ENCODE peak calls at places on chromosome 6, in six cellular contexts. F is SK-N-SH, R is Karpas-422, Z is neural progenitor cell, P is K562, K is OCI-LY7. C is an unnamed sample.

GRCh38 chr6:143271024-143271423 is 179.5 kb downstream of the ADAT2 start:
- DNase-seq in F (peak; percentile 67), R (no peak), Z (no peak), P (no peak), K (no peak), C (no peak)

GRCh38 chr6:119643866-119644265 is 294.3 kb upstream of the MAN1A1 start:
- DNase-seq in F (no peak), R (no peak), Z (no peak), P (no peak), K (no peak), C (no peak)

GRCh38 chr6:113879186-113880096 is 22.3 kb downstream of the MARCKS start:
- DNase-seq in F (peak; percentile 56), R (peak; percentile 62), Z (peak; percentile 68), P (peak; percentile 44), K (peak; percentile 24), C (peak; percentile 80)

GRCh38 chr6:136112262-136112661 is 137.8 kb downstream of the MTFR2 start:
- DNase-seq in F (no peak), R (no peak), Z (no peak), P (no peak), K (no peak), C (no peak)

GRCh38 chr6:49509342-49509741 is 9.6 kb downstream of the GLYATL3 start:
- DNase-seq in F (no peak), R (no peak), Z (no peak), P (no peak), K (no peak), C (no peak)

GRCh38 chr6:47278545-47278944 is 31.2 kb downstream of the TNFRSF21 start:
- DNase-seq in F (no peak), R (no peak), Z (no peak), P (no peak), K (no peak), C (no peak)

GRCh38 chr6:83417880-83418663 is 12.8 kb downstream of the ME1 start:
- DNase-seq in F (peak; percentile 36), R (peak; percentile 54), Z (peak; percentile 51), P (peak; percentile 18), K (peak; percentile 10), C (peak; percentile 69)

GRCh38 chr6:167336818-167337217 is 11.9 kb downstream of the TTLL2 start:
- DNase-seq in F (no peak), R (no peak), Z (no peak), P (no peak), K (no peak), C (no peak)

GRCh38 chr6:125598422-125598821 is 151.0 kb upstream of the HEY2 start:
- DNase-seq in F (no peak), R (peak; percentile 54), Z (no peak), P (no peak), K (no peak), C (no peak)

GRCh38 chr6:4687989-4688947 is 87.9 kb upstream of the CDYL start:
- DNase-seq in F (no peak), R (no peak), Z (no peak), P (peak; percentile 62), K (no peak), C (no peak)

GRCh38 chr6:165663736-165664552 is 903 bp upstream of the PDE10A start:
- DNase-seq in F (no peak), R (no peak), Z (peak; percentile 68), P (no peak), K (no peak), C (peak; percentile 67)

GRCh38 chr6:98845201-98846020 is 11.0 kb downstream of the POU3F2 start:
- DNase-seq in F (peak; percentile 89), R (peak; percentile 84), Z (peak; percentile 94), P (peak; percentile 72), K (peak; percentile 68), C (peak; percentile 94)

DNA sequence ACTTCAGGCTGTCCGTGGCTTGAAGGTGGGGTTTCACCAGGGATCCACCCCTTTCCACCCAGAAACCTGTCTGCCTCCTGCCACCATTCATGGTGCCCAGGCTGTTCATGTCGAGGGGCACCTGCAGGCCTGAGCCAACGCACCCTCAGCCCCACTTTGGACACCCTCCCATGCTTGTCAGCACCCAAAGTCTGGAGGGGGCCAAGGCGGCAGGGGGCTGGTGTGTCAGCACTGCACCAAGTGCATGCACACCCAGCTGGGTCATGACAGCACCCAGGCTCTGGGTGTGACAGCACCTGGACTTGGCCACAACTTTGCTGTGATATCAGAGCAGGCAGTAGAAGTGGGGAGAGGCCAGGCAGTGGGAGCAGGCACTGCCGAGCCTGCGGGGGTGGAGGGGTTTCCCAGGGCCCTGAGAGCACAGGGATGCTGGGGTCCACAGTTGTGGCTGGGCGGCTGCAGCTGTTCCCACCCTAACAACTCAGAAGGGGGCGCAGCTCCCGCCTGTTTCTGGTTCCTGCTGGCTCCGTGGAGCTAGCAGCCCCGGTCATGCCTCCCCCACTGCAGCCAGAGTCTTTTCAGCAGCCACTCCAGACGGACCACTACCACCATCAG is 33.3 kb upstream of the GRM4 start:
- DNase-seq in F (no peak), R (no peak), Z (no peak), P (no peak), K (no peak), C (peak; percentile 42)
- H3K4me2 ChIP-seq in F (no peak overlapping the region), R (no peak overlapping the region), Z (no peak overlapping the region), P (no peak overlapping the region), K (no peak overlapping the region), C (no peak overlapping the region)

DNA sequence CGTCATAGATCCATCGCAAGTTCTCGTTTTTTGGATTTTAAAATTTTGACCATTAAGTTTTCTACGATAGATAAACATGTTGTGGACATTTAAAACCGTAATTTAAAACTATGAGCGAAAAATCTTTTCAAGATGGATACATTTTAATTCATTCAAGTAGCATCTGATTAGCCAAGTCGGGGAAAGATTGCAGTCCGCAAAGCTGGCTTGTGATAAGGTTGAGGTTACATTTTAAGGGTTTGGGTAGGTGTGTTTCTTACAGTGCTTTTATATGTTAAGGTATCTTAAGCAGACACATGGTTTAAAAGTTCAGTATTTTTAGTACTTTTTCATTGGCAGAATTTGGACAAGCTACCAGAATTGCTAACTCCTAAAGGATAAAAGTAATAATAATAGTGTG is 1.2 kb downstream of the WTAP start:
- DNase-seq in F (no peak), R (peak; percentile 57), Z (no peak), P (no peak), K (peak; percentile 31), C (no peak)
- H3K27ac ChIP-seq in F (peak overlapping the region; percentile 97), R (peak overlapping the region; percentile 72), Z (peak overlapping the region; percentile 99), P (peak overlapping the region; percentile 98), K (peak overlapping the region; percentile 89), C (no peak overlapping the region)

DNA sequence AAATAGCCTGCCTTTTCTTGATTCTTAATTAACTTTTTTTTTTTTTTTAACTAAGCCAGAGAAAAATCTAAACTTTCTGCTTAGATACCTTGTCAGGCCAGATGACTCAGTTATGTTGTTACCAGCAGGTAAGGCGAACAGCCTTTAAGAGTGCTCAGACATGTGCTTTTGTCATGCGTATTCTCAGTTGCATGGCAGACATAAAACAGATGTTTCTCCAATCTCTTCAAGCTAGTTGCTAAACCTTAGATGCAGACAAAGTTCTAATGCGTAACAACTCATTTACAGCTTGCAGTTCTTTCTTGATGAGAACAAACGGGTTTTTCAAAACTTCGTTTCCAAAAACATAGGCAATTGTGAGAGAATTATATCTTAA is 49.7 kb upstream of the GFRAL start:
- DNase-seq in F (no peak), R (no peak), Z (no peak), P (no peak), K (no peak), C (peak; percentile 55)
- H3K4me3 ChIP-seq in F (no peak overlapping the region), R (no peak overlapping the region), Z (no peak overlapping the region), P (no peak overlapping the region), K (no peak overlapping the region), C (no peak overlapping the region)

GRCh38 chr6:36765943-36766648 is 68.5 kb downstream of the RAB44 start:
- DNase-seq in F (peak; percentile 90), R (peak; percentile 95), Z (peak; percentile 94), P (peak; percentile 91), K (peak; percentile 91), C (peak; percentile 94)
- H3K4me2 ChIP-seq in F (no peak overlapping the region), R (peak overlapping the region; percentile 59), Z (no peak overlapping the region), P (no peak overlapping the region), K (peak overlapping the region; percentile 61), C (peak overlapping the region; percentile 54)

GRCh38 chr6:104969108-104969507 is 12.2 kb downstream of the LIN28B start:
- DNase-seq in F (no peak), R (no peak), Z (peak; percentile 68), P (no peak), K (no peak), C (peak; percentile 80)
- H3K27ac ChIP-seq in F (no peak overlapping the region), R (no peak overlapping the region), Z (peak overlapping the region; percentile 89), P (peak overlapping the region; percentile 1), K (no peak overlapping the region), C (peak overlapping the region; percentile 73)

DNA sequence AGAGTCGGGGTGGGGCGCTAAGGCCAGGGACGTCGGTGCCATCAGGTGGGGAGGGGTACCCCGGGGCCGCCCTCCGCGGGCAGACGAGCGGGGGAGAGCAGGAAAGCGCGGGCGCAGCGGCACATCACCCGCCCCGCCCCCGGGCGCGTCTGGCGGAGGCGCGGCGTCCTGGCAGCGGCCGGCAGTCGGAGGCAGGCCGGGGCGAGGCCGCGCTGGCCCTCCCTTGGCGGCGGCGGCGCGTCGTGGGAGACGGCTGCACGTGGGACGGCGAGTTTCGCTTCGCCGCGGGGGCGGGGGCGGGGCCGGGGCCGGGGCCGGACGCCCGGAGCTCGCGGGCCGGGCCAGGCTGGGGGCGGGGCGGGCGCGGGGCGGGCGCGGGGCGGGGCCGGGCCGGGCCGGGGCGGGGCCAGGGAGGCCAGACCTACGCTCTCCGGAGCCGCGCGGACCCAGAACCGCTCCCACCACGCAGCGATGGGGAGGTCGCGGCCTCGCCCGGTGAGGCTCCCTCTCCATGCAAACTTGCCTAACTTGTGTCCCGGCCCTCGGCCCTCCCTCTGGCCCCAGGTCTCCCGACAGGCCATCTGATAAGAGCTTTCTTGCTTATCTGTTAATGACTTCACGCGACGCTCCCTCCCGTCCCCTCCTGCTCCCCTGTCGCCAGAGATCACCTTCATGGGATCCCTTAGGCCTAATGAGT is 12.5 kb downstream of the ITPR3 start:
- DNase-seq in F (peak; percentile 90), R (peak; percentile 71), Z (peak; percentile 83), P (peak; percentile 95), K (peak; percentile 44), C (peak; percentile 72)
- H3K4me3 ChIP-seq in F (peak overlapping the region; percentile 66), R (peak overlapping the region; percentile 56), Z (peak overlapping the region; percentile 68), P (peak overlapping the region; percentile 42), K (peak overlapping the region; percentile 60), C (peak overlapping the region; percentile 84)

GRCh38 chr6:39281312-39281980 is 32.8 kb downstream of the KCNK17 start:
- DNase-seq in F (no peak), R (no peak), Z (no peak), P (no peak), K (no peak), C (no peak)
- H3K4me2 ChIP-seq in F (no peak overlapping the region), R (no peak overlapping the region), Z (no peak overlapping the region), P (no peak overlapping the region), K (no peak overlapping the region), C (no peak overlapping the region)

GRCh38 chr6:161918608-161919205 is 644.8 kb upstream of the AGPAT4 start:
- DNase-seq in F (no peak), R (no peak), Z (no peak), P (no peak), K (no peak), C (no peak)

GRCh38 chr6:161924516-161925116 is 650.8 kb upstream of the AGPAT4 start:
- DNase-seq in F (no peak), R (no peak), Z (no peak), P (no peak), K (no peak), C (no peak)

GRCh38 chr6:161919711-161920110 is 645.9 kb upstream of the AGPAT4 start:
- DNase-seq in F (no peak), R (no peak), Z (no peak), P (no peak), K (no peak), C (no peak)

GRCh38 chr6:161921602-161922400 is 647.9 kb upstream of the AGPAT4 start:
- DNase-seq in F (no peak), R (no peak), Z (no peak), P (no peak), K (no peak), C (no peak)

GRCh38 chr6:161922631-161923119 is 648.8 kb upstream of the AGPAT4 start:
- DNase-seq in F (peak; percentile 69), R (peak; percentile 65), Z (peak; percentile 52), P (peak; percentile 29), K (peak; percentile 26), C (peak; percentile 68)
- H3K27ac ChIP-seq in F (no peak overlapping the region), R (no peak overlapping the region), Z (no peak overlapping the region), P (no peak overlapping the region), K (no peak overlapping the region), C (no peak overlapping the region)

C was measured in GM23338.